ENCODE peak calls at places on chromosomes 16 and 17, in ten cellular contexts. One of them, this sample, is unnamed. For H3K36me3, the result is how much of the 10 kb centered on the place peaks cover.

GRCh38 chr17:46866325-46866724 is 14.9 kb downstream of the WNT9B start:
- DNase-seq in BJ: no peak
- DNase-seq in CD8-positive, alpha-beta T cell: no peak
- DNase-seq in heart left ventricle: no peak
- DNase-seq in mesenchymal stem cell: no peak
- DNase-seq in thoracic aorta: no peak
- DNase-seq in sigmoid colon: no peak
- DNase-seq in tibial nerve: no peak
- DNase-seq in prostate gland: no peak
- DNase-seq in lung: no peak
- DNase-seq in this sample: no peak

GRCh38 chr17:17313350-17313991 is 10.3 kb downstream of the NT5M start:
- DNase-seq in BJ: no peak
- DNase-seq in heart left ventricle: no peak
- DNase-seq in prostate gland: peak
- DNase-seq in tibial nerve: no peak
- DNase-seq in mesenchymal stem cell: no peak
- DNase-seq in CD8-positive, alpha-beta T cell: peak
- DNase-seq in lung: peak
- DNase-seq in thoracic aorta: no peak
- DNase-seq in sigmoid colon: peak
- DNase-seq in this sample: peak

GRCh38 chr17:78671607-78672404 is 94.6 kb upstream of the DNAH17 start:
- DNase-seq in tibial nerve: no peak
- DNase-seq in lung: no peak
- DNase-seq in CD8-positive, alpha-beta T cell: no peak
- DNase-seq in prostate gland: no peak
- DNase-seq in heart left ventricle: no peak
- DNase-seq in mesenchymal stem cell: peak
- DNase-seq in thoracic aorta: no peak
- DNase-seq in BJ: no peak
- DNase-seq in sigmoid colon: no peak
- DNase-seq in this sample: no peak

GRCh38 chr16:85072947-85073346 is 39.3 kb downstream of the CIBAR2 start:
- DNase-seq in heart left ventricle: peak
- DNase-seq in prostate gland: no peak
- DNase-seq in tibial nerve: no peak
- DNase-seq in CD8-positive, alpha-beta T cell: no peak
- DNase-seq in thoracic aorta: no peak
- DNase-seq in mesenchymal stem cell: no peak
- DNase-seq in BJ: peak
- DNase-seq in lung: peak
- DNase-seq in sigmoid colon: peak
- DNase-seq in this sample: no peak

GRCh38 chr17:14921936-14922335 is 343.2 kb downstream of the PMP22 start:
- DNase-seq in heart left ventricle: no peak
- DNase-seq in thoracic aorta: no peak
- DNase-seq in tibial nerve: no peak
- DNase-seq in prostate gland: no peak
- DNase-seq in mesenchymal stem cell: no peak
- DNase-seq in lung: no peak
- DNase-seq in BJ: no peak
- DNase-seq in sigmoid colon: no peak
- DNase-seq in CD8-positive, alpha-beta T cell: no peak
- DNase-seq in this sample: no peak

GRCh38 chr17:9021985-9022552 is 759 bp downstream of the NTN1 start:
- DNase-seq in mesenchymal stem cell: peak
- DNase-seq in prostate gland: peak
- DNase-seq in CD8-positive, alpha-beta T cell: no peak
- DNase-seq in lung: no peak
- DNase-seq in sigmoid colon: peak
- DNase-seq in BJ: no peak
- DNase-seq in heart left ventricle: peak
- DNase-seq in tibial nerve: no peak
- DNase-seq in thoracic aorta: no peak
- DNase-seq in this sample: peak

GRCh38 chr17:8868529-8868951 is 1.1 kb upstream of the PIK3R6 start:
- DNase-seq in heart left ventricle: no peak
- DNase-seq in mesenchymal stem cell: no peak
- DNase-seq in BJ: no peak
- DNase-seq in prostate gland: no peak
- DNase-seq in thoracic aorta: no peak
- DNase-seq in CD8-positive, alpha-beta T cell: no peak
- DNase-seq in lung: no peak
- DNase-seq in tibial nerve: no peak
- DNase-seq in sigmoid colon: no peak
- DNase-seq in this sample: no peak

GRCh38 chr17:55814377-55814776 is 63.5 kb downstream of the PCTP start:
- DNase-seq in BJ: no peak
- DNase-seq in CD8-positive, alpha-beta T cell: no peak
- DNase-seq in tibial nerve: no peak
- DNase-seq in prostate gland: no peak
- DNase-seq in heart left ventricle: peak
- DNase-seq in mesenchymal stem cell: no peak
- DNase-seq in lung: no peak
- DNase-seq in sigmoid colon: no peak
- DNase-seq in thoracic aorta: no peak
- DNase-seq in this sample: no peak

GRCh38 chr16:6634151-6634550 is 698.5 kb upstream of the RBFOX1 start:
- DNase-seq in CD8-positive, alpha-beta T cell: no peak
- DNase-seq in mesenchymal stem cell: no peak
- DNase-seq in heart left ventricle: no peak
- DNase-seq in BJ: no peak
- DNase-seq in lung: no peak
- DNase-seq in tibial nerve: no peak
- DNase-seq in sigmoid colon: no peak
- DNase-seq in prostate gland: no peak
- DNase-seq in thoracic aorta: no peak
- DNase-seq in this sample: no peak

GRCh38 chr16:65744401-65744800 is 622.1 kb upstream of the CDH5 start:
- DNase-seq in prostate gland: no peak
- DNase-seq in mesenchymal stem cell: no peak
- DNase-seq in lung: no peak
- DNase-seq in CD8-positive, alpha-beta T cell: no peak
- DNase-seq in thoracic aorta: no peak
- DNase-seq in sigmoid colon: no peak
- DNase-seq in heart left ventricle: no peak
- DNase-seq in BJ: no peak
- DNase-seq in tibial nerve: no peak
- DNase-seq in this sample: no peak

GRCh38 chr17:13491916-13492315 is 109.8 kb downstream of the HS3ST3A1 start:
- DNase-seq in heart left ventricle: no peak
- DNase-seq in thoracic aorta: no peak
- DNase-seq in tibial nerve: no peak
- DNase-seq in mesenchymal stem cell: no peak
- DNase-seq in BJ: no peak
- DNase-seq in lung: no peak
- DNase-seq in sigmoid colon: no peak
- DNase-seq in prostate gland: no peak
- DNase-seq in CD8-positive, alpha-beta T cell: no peak
- DNase-seq in this sample: no peak

GRCh38 chr16:9112844-9113186 is 21.4 kb downstream of the HAPSTR1 start:
- DNase-seq in tibial nerve: no peak
- DNase-seq in thoracic aorta: no peak
- DNase-seq in heart left ventricle: no peak
- DNase-seq in CD8-positive, alpha-beta T cell: no peak
- DNase-seq in mesenchymal stem cell: no peak
- DNase-seq in sigmoid colon: no peak
- DNase-seq in lung: no peak
- DNase-seq in BJ: no peak
- DNase-seq in prostate gland: no peak
- DNase-seq in this sample: no peak

GRCh38 chr16:9114842-9115241 is 23.4 kb downstream of the HAPSTR1 start:
- DNase-seq in sigmoid colon: no peak
- DNase-seq in CD8-positive, alpha-beta T cell: no peak
- DNase-seq in heart left ventricle: no peak
- DNase-seq in BJ: no peak
- DNase-seq in mesenchymal stem cell: no peak
- DNase-seq in lung: peak
- DNase-seq in prostate gland: no peak
- DNase-seq in tibial nerve: no peak
- DNase-seq in thoracic aorta: no peak
- DNase-seq in this sample: no peak

GRCh38 chr16:9113707-9114106 is 22.3 kb downstream of the HAPSTR1 start:
- DNase-seq in BJ: no peak
- DNase-seq in lung: no peak
- DNase-seq in heart left ventricle: no peak
- DNase-seq in CD8-positive, alpha-beta T cell: no peak
- DNase-seq in thoracic aorta: no peak
- DNase-seq in sigmoid colon: no peak
- DNase-seq in mesenchymal stem cell: no peak
- DNase-seq in tibial nerve: no peak
- DNase-seq in prostate gland: no peak
- DNase-seq in this sample: no peak

GRCh38 chr16:9115277-9115676 is 23.8 kb downstream of the HAPSTR1 start:
- DNase-seq in heart left ventricle: no peak
- DNase-seq in mesenchymal stem cell: no peak
- DNase-seq in tibial nerve: no peak
- DNase-seq in CD8-positive, alpha-beta T cell: no peak
- DNase-seq in prostate gland: no peak
- DNase-seq in thoracic aorta: no peak
- DNase-seq in lung: peak
- DNase-seq in BJ: no peak
- DNase-seq in sigmoid colon: no peak
- DNase-seq in this sample: no peak

GRCh38 chr16:9114112-9114511 is 22.7 kb downstream of the HAPSTR1 start:
- DNase-seq in tibial nerve: no peak
- DNase-seq in lung: peak
- DNase-seq in heart left ventricle: no peak
- DNase-seq in thoracic aorta: no peak
- DNase-seq in sigmoid colon: no peak
- DNase-seq in prostate gland: no peak
- DNase-seq in mesenchymal stem cell: no peak
- DNase-seq in BJ: no peak
- DNase-seq in CD8-positive, alpha-beta T cell: no peak
- DNase-seq in this sample: no peak
- H3K36me3 ChIP-seq in tibial nerve: under half
- H3K36me3 ChIP-seq in lung: under half
- H3K36me3 ChIP-seq in heart left ventricle: under half
- H3K36me3 ChIP-seq in thoracic aorta: under half
- H3K36me3 ChIP-seq in sigmoid colon: under half
- H3K36me3 ChIP-seq in prostate gland: under half
- H3K36me3 ChIP-seq in mesenchymal stem cell: half or more
- H3K36me3 ChIP-seq in BJ: under half
- H3K36me3 ChIP-seq in CD8-positive, alpha-beta T cell: under half
- H3K36me3 ChIP-seq in this sample: half or more

DNA sequence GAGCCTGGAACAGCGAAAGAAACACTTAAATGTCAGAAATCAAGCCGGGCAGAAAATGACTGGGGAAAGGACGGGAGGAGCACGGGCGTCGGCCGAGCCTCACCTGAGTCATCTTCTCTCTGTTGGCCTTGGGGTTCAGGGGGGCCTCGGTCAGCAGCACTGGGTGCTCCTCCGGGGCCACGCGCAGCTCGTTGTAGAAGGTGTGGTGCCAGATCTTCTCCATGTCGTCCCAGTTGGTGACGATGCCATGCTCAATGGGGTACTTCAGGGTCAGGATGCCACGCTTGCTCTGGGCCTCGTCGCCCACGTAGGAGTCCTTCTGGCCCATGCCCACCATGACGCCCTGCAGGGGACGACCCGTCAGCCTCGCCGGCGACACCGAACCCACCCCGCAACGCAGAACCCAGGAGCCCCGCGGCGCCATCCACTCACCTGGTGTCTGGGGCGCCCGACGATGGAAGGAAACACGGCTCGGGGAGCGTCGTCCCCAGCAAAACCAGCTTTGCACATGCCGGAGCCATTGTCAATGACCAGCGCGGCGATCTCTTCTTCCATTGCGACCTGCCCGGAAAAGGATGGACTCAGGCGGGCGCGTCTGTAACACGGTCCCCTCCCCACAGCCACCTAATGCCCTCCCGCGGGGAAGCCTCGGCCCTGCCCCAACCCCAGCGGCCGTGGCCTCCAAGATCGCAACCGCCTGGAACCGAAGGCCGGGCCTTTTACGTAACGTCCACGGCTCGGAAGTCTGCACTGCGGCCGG is 619 bp downstream of the ACTG1 start:
- DNase-seq in prostate gland: no peak
- DNase-seq in BJ: no peak
- DNase-seq in CD8-positive, alpha-beta T cell: peak
- DNase-seq in heart left ventricle: peak
- DNase-seq in lung: peak
- DNase-seq in thoracic aorta: no peak
- DNase-seq in sigmoid colon: peak
- DNase-seq in tibial nerve: no peak
- DNase-seq in mesenchymal stem cell: no peak
- DNase-seq in this sample: no peak
- H3K36me3 ChIP-seq in prostate gland: under half
- H3K36me3 ChIP-seq in BJ: under half
- H3K36me3 ChIP-seq in CD8-positive, alpha-beta T cell: under half
- H3K36me3 ChIP-seq in heart left ventricle: under half
- H3K36me3 ChIP-seq in lung: under half
- H3K36me3 ChIP-seq in thoracic aorta: under half
- H3K36me3 ChIP-seq in sigmoid colon: under half
- H3K36me3 ChIP-seq in tibial nerve: under half
- H3K36me3 ChIP-seq in mesenchymal stem cell: under half
- H3K36me3 ChIP-seq in this sample: under half

DNA sequence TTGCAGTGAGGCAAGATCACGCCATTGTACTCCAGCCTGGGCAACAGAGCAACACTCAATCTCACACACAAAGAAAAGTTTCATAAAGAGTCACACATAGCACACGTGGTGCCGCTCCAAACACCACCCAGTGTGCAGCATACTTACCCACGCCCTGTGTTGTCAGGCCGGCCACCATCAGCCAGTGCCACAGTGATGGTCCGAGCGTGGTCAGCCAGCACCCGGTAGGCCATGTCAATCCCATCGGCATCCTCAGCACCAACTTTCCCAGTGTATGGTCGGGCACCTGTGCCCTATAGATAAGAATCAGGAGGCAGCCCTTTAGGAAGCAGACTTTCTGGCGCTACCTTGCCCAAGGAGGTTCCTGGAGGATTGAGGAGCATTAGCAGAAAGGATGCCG is 17.7 kb upstream of the EXOSC6 start:
- DNase-seq in thoracic aorta: no peak
- DNase-seq in heart left ventricle: no peak
- DNase-seq in lung: no peak
- DNase-seq in prostate gland: no peak
- DNase-seq in CD8-positive, alpha-beta T cell: no peak
- DNase-seq in sigmoid colon: peak
- DNase-seq in tibial nerve: no peak
- DNase-seq in mesenchymal stem cell: no peak
- DNase-seq in BJ: no peak
- DNase-seq in this sample: no peak
- H3K36me3 ChIP-seq in thoracic aorta: half or more
- H3K36me3 ChIP-seq in heart left ventricle: under half
- H3K36me3 ChIP-seq in lung: under half
- H3K36me3 ChIP-seq in prostate gland: under half
- H3K36me3 ChIP-seq in CD8-positive, alpha-beta T cell: half or more
- H3K36me3 ChIP-seq in sigmoid colon: half or more
- H3K36me3 ChIP-seq in tibial nerve: half or more
- H3K36me3 ChIP-seq in mesenchymal stem cell: half or more
- H3K36me3 ChIP-seq in BJ: half or more
- H3K36me3 ChIP-seq in this sample: half or more

DNA sequence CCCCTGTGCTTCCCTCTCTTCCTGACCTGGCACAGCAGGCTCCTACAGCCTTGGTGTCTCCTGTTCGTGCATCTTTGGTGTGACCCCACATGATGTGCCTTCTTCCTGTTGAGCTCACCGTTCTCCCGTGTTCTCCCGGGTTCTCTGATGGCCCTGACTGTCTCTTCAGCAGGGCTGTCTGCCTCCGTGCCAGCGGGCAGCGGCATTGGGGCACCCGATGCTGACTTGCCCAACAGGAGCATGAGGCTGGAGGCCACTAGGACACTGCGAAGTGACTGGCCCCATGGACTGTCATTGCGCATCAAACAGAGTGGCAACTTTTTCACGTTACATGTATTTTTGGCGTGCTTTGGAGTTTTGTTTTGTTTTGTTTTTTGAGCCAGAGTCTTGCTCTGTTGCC is 22.4 kb downstream of the CRAMP1 start:
- DNase-seq in prostate gland: no peak
- DNase-seq in tibial nerve: no peak
- DNase-seq in BJ: no peak
- DNase-seq in sigmoid colon: no peak
- DNase-seq in mesenchymal stem cell: no peak
- DNase-seq in heart left ventricle: no peak
- DNase-seq in CD8-positive, alpha-beta T cell: no peak
- DNase-seq in lung: no peak
- DNase-seq in thoracic aorta: no peak
- DNase-seq in this sample: no peak
- H3K36me3 ChIP-seq in prostate gland: under half
- H3K36me3 ChIP-seq in tibial nerve: under half
- H3K36me3 ChIP-seq in BJ: under half
- H3K36me3 ChIP-seq in sigmoid colon: half or more
- H3K36me3 ChIP-seq in mesenchymal stem cell: half or more
- H3K36me3 ChIP-seq in heart left ventricle: under half
- H3K36me3 ChIP-seq in CD8-positive, alpha-beta T cell: under half
- H3K36me3 ChIP-seq in lung: under half
- H3K36me3 ChIP-seq in thoracic aorta: under half
- H3K36me3 ChIP-seq in this sample: under half